ENCODE peak calls at places on chromosomes 16 and 17, in four cellular contexts. One of them, this sample, is unnamed.
A peak's percentile ranks its signal among the peaks of the same experiment; 100 is the strongest.

GRCh38 chr17:11712445-11712844 is 114.2 kb downstream of the DNAH9 start:
- DNase-seq in Calu3: no peak
- DNase-seq in ovary: no peak
- DNase-seq in tibial artery: no peak
- DNase-seq in this sample: no peak

GRCh38 chr16:12210258-12210880 is 233.8 kb downstream of the SNX29 start:
- DNase-seq in Calu3: no peak
- DNase-seq in ovary: no peak
- DNase-seq in tibial artery: no peak
- DNase-seq in this sample: no peak

GRCh38 chr17:37230633-37231032 is 145.2 kb upstream of the C17orf78 start:
- DNase-seq in Calu3: no peak
- DNase-seq in ovary: no peak
- DNase-seq in tibial artery: no peak
- DNase-seq in this sample: no peak

GRCh38 chr17:75814900-75815373 is 29.3 kb downstream of the UNC13D start:
- DNase-seq in Calu3: no peak
- DNase-seq in ovary: no peak
- DNase-seq in tibial artery: no peak
- DNase-seq in this sample: no peak

GRCh38 chr17:7098802-7099459 is 15.7 kb downstream of the ASGR2 start:
- DNase-seq in Calu3: no peak
- DNase-seq in ovary: no peak
- DNase-seq in tibial artery: peak; percentile 60
- DNase-seq in this sample: no peak

GRCh38 chr17:74295625-74296547 is 21.9 kb downstream of the DNAI2 start:
- DNase-seq in Calu3: no peak
- DNase-seq in ovary: no peak
- DNase-seq in tibial artery: no peak
- DNase-seq in this sample: no peak

GRCh38 chr16:15502041-15502725 is 67.8 kb downstream of the BMERB1 start:
- DNase-seq in Calu3: peak; percentile 26
- DNase-seq in ovary: no peak
- DNase-seq in tibial artery: no peak
- DNase-seq in this sample: no peak

GRCh38 chr17:77959216-77959925 is 868 bp downstream of the TNRC6C start:
- DNase-seq in Calu3: peak; percentile 2
- DNase-seq in ovary: peak; percentile 47
- DNase-seq in tibial artery: no peak
- DNase-seq in this sample: peak; percentile 11

GRCh38 chr17:41382396-41382795 is 290 bp upstream of the KRT34 start:
- DNase-seq in Calu3: no peak
- DNase-seq in ovary: no peak
- DNase-seq in tibial artery: no peak
- DNase-seq in this sample: no peak

GRCh38 chr16:31344712-31345111 is 10.3 kb upstream of the ITGAX start:
- DNase-seq in Calu3: no peak
- DNase-seq in ovary: no peak
- DNase-seq in tibial artery: peak; percentile 35
- DNase-seq in this sample: no peak

GRCh38 chr16:3017806-3018506 is at the start of gene CLDN6:
- DNase-seq in Calu3: peak; percentile 63
- DNase-seq in ovary: no peak
- DNase-seq in tibial artery: no peak
- DNase-seq in this sample: no peak
- TF ChIP-seq CTCF in Calu3: peak; percentile 45
- TF ChIP-seq CTCF in ovary: no peak
- TF ChIP-seq CTCF in tibial artery: no peak
- TF ChIP-seq CTCF in this sample: no peak

GRCh38 chr17:68057531-68057952 is 22.0 kb downstream of the KPNA2 start:
- DNase-seq in Calu3: peak; percentile 54
- DNase-seq in ovary: no peak
- DNase-seq in tibial artery: no peak
- DNase-seq in this sample: no peak
- TF ChIP-seq CTCF in Calu3: peak; percentile 36
- TF ChIP-seq CTCF in ovary: no peak
- TF ChIP-seq CTCF in tibial artery: no peak
- TF ChIP-seq CTCF in this sample: peak; percentile 39

GRCh38 chr16:6177781-6178180 is 1080.2 kb upstream of the EEF2KMT start:
- DNase-seq in Calu3: no peak
- DNase-seq in ovary: no peak
- DNase-seq in tibial artery: no peak
- DNase-seq in this sample: no peak
- TF ChIP-seq CTCF in Calu3: no peak
- TF ChIP-seq CTCF in ovary: no peak
- TF ChIP-seq CTCF in tibial artery: no peak
- TF ChIP-seq CTCF in this sample: no peak

DNA sequence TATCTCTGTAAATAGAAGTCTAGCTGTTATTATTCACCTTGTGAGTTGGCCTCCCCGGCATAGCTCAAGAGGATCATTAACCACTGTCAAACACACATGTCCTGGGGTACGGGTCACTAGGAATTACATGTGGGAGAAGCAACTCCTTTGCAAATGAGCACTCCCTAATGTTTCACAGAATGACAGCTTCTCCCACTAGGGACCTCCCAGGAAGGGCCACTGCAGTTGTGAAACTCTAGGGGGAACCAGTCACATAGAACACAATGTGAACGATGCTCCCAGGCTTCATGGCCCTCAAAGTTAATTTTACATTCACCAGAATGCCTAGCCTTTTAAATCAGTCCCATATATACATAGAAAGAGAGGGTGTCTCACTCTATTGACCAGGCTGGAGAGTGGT is 12.4 kb upstream of the ZNF19 start:
- DNase-seq in Calu3: peak; percentile 49
- DNase-seq in ovary: no peak
- DNase-seq in tibial artery: no peak
- DNase-seq in this sample: no peak
- TF ChIP-seq CTCF in Calu3: no peak
- TF ChIP-seq CTCF in ovary: no peak
- TF ChIP-seq CTCF in tibial artery: no peak
- TF ChIP-seq CTCF in this sample: no peak

This sample was measured in tibial nerve.